ENCODE peak calls at places on chromosomes 1 and 21, in five cellular contexts. S is transverse colon, W is cardiac muscle cell, T is ovary, J is bronchial epithelial cell. X is an unnamed sample. For H3K27me3, the result is how much of the 10 kb centered on the place peaks cover.

GRCh38 chr1:167689569-167689925 is 32.2 kb upstream of the MPZL1 start:
- DNase-seq in S (no peak), W (no peak), J (no peak), T (no peak), X (no peak)

GRCh38 chr1:197782719-197783328 is 7.5 kb upstream of the DENND1B start:
- DNase-seq in S (peak), W (no peak), J (no peak), T (no peak), X (no peak)

GRCh38 chr1:26686795-26687194 is 9.0 kb upstream of the ARID1A start:
- DNase-seq in J (no peak), T (no peak), S (no peak), W (peak), X (no peak)

GRCh38 chr1:8431028-8431427 is 113.1 kb downstream of the SLC45A1 start:
- DNase-seq in S (no peak), T (no peak), J (no peak), W (no peak), X (no peak)

GRCh38 chr21:38785483-38785882 is 20.2 kb upstream of the ETS2 start:
- DNase-seq in J (no peak), W (no peak), S (no peak), T (no peak), X (no peak)

GRCh38 chr1:16215882-16216753 is 3.7 kb upstream of the ARHGEF19 start:
- DNase-seq in T (peak), W (peak), J (peak), S (peak), X (peak)

GRCh38 chr1:203519053-203519770 is 25.3 kb downstream of the OPTC start:
- DNase-seq in S (no peak), J (peak), T (no peak), W (no peak), X (no peak)

GRCh38 chr1:110185181-110185580 is 24.9 kb upstream of the KCNC4 start:
- DNase-seq in S (no peak), T (no peak), J (no peak), W (no peak), X (no peak)

GRCh38 chr1:62397301-62397700 is 39.5 kb upstream of the USP1 start:
- DNase-seq in W (no peak), S (no peak), J (peak), T (no peak), X (no peak)

GRCh38 chr21:39345440-39345839 is 3.4 kb downstream of the HMGN1 start:
- DNase-seq in T (no peak), J (no peak), W (no peak), S (no peak), X (no peak)

GRCh38 chr1:109193653-109194590 is 19.8 kb upstream of the SARS1 start:
- DNase-seq in S (peak), W (peak), J (peak), T (peak), X (peak)

GRCh38 chr1:211705439-211706205 is 30.2 kb upstream of the NEK2 start:
- DNase-seq in S (no peak), W (no peak), J (peak), T (no peak), X (no peak)

GRCh38 chr1:245126530-245126929 is 28.3 kb upstream of the KIF26B start:
- DNase-seq in J (no peak), W (no peak), S (no peak), T (no peak), X (no peak)

GRCh38 chr1:152015766-152016165 is 21.0 kb downstream of the S100A11 start:
- DNase-seq in T (no peak), J (no peak), W (peak), S (no peak), X (no peak)

GRCh38 chr1:89938171-89939055 is 56.5 kb upstream of the ZNF326 start:
- DNase-seq in S (no peak), J (peak), T (no peak), W (peak), X (no peak)

GRCh38 chr1:161309868-161310267 is at the start of gene MPZ:
- DNase-seq in S (no peak), W (no peak), T (no peak), J (no peak), X (no peak)

GRCh38 chr1:33141781-33142180 is 40.1 kb downstream of the TRIM62 start:
- DNase-seq in S (no peak), W (no peak), T (no peak), J (no peak), X (no peak)

GRCh38 chr1:222049176-222049575 is 307.3 kb upstream of the DUSP10 start:
- DNase-seq in J (no peak), W (no peak), T (no peak), S (no peak), X (no peak)

GRCh38 chr1:221487781-221488520 is 253.9 kb downstream of the DUSP10 start:
- DNase-seq in S (no peak), J (peak), W (peak), T (no peak), X (no peak)

GRCh38 chr1:203805689-203806088 is 10.3 kb downstream of the ZBED6 start:
- DNase-seq in T (no peak), J (no peak), W (no peak), S (no peak), X (no peak)

GRCh38 chr1:25905680-25906643 is at the start of gene STMN1:
- DNase-seq in T (peak), W (peak), S (peak), J (peak), X (peak)

GRCh38 chr1:173532237-173532636 is 55.1 kb downstream of the PRDX6 start:
- DNase-seq in S (no peak), T (no peak), W (peak), J (no peak), X (no peak)

GRCh38 chr1:67367370-67368345 is 60.0 kb downstream of the IL12RB2 start:
- DNase-seq in S (peak), T (peak), J (peak), W (peak), X (no peak)

GRCh38 chr1:95604784-95605183 is 370.8 kb downstream of the RWDD3 start:
- DNase-seq in J (no peak), T (no peak), S (no peak), W (no peak), X (no peak)

GRCh38 chr1:241323510-241323909 is 33.5 kb downstream of the RGS7 start:
- DNase-seq in J (peak), T (no peak), S (peak), W (peak), X (no peak)

GRCh38 chr21:27047331-27048314 is 80.7 kb upstream of the ADAMTS5 start:
- DNase-seq in T (no peak), J (peak), S (no peak), W (no peak), X (no peak)

GRCh38 chr21:43304621-43305335 is 122.2 kb downstream of the SIK1 start:
- DNase-seq in J (no peak), W (no peak), S (no peak), T (peak), X (no peak)

GRCh38 chr1:43450251-43451070 is 3.3 kb downstream of the HYI start:
- DNase-seq in S (no peak), J (no peak), T (no peak), W (no peak), X (no peak)

GRCh38 chr1:154866995-154867795 is 2.9 kb downstream of the KCNN3 start:
- DNase-seq in T (no peak), W (peak), S (peak), J (peak), X (no peak)

GRCh38 chr1:4529579-4530445 is 124.6 kb upstream of the AJAP1 start:
- DNase-seq in J (no peak), T (no peak), W (no peak), S (no peak), X (no peak)

GRCh38 chr1:185280589-185280988 is 36.5 kb downstream of the IVNS1ABP start:
- DNase-seq in T (no peak), S (no peak), J (no peak), W (no peak), X (no peak)

GRCh38 chr1:173249349-173249748 is 42.2 kb upstream of the TNFSF4 start:
- DNase-seq in J (peak), T (no peak), W (no peak), S (no peak), X (no peak)

GRCh38 chr1:81733465-81733864 is 67.3 kb upstream of the ADGRL2 start:
- DNase-seq in S (no peak), W (no peak), J (no peak), T (no peak), X (no peak)

GRCh38 chr1:81729239-81729638 is 71.5 kb upstream of the ADGRL2 start:
- DNase-seq in S (no peak), J (no peak), W (no peak), T (no peak), X (no peak)

GRCh38 chr1:81729818-81730217 is 70.9 kb upstream of the ADGRL2 start:
- DNase-seq in W (no peak), J (no peak), T (no peak), S (no peak), X (no peak)

GRCh38 chr1:81731989-81732388 is 68.7 kb upstream of the ADGRL2 start:
- DNase-seq in S (no peak), J (peak), W (peak), T (no peak), X (no peak)

DNA sequence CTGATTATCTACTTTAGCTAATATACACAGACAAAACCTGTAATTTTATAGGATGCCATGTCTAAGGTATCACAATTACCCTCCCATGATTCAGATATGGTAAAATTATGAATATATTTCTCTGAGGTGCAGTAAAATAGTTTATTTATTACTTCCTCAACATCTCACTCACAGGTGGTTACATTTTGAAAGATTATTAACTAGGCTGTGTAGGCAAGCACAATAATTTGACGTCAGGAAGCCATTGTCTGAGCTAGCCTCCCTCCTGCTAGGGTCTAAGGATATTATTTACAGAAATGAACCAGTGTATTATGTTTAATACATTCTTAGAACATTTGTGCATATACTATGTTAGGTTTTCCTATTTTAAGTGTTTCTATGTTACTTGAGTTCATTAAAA is 69.9 kb upstream of the ADGRL2 start:
- DNase-seq in T (no peak), J (no peak), S (no peak), W (no peak), X (no peak)
- TF ChIP-seq CTCF in T (no peak), J (no peak), S (no peak), W (no peak), X (no peak)

GRCh38 chr1:162327791-162328165 is 48.9 kb downstream of the SPATA46 start:
- DNase-seq in W (no peak), T (no peak), J (no peak), S (no peak), X (no peak)
- H3K27me3 ChIP-seq in W (under half), T (under half), J (under half), S (under half), X (under half)

GRCh38 chr1:22749919-22750670 is 39.5 kb downstream of the EPHB2 start:
- DNase-seq in W (peak), T (no peak), J (peak), S (peak), X (no peak)
- H3K4me3 ChIP-seq in W (no peak), T (no peak), J (no peak), S (no peak), X (no peak)

GRCh38 chr1:168966217-168966616 is 140.3 kb upstream of the ATP1B1 start:
- DNase-seq in S (no peak), W (no peak), J (no peak), T (no peak), X (no peak)
- TF ChIP-seq CTCF in S (no peak), W (no peak), J (no peak), T (no peak), X (no peak)

GRCh38 chr1:111784273-111784901 is 28.7 kb downstream of the DDX20 start:
- DNase-seq in J (no peak), T (no peak), S (no peak), W (no peak), X (no peak)
- H3K27me3 ChIP-seq in J (under half), T (under half), S (under half), W (under half), X (under half)

GRCh38 chr1:219405531-219406331 is 207.2 kb downstream of the ZC3H11B start:
- DNase-seq in W (no peak), S (no peak), T (no peak), J (no peak), X (no peak)
- H3K4me3 ChIP-seq in W (no peak), S (no peak), T (no peak), J (no peak), X (no peak)

GRCh38 chr1:63466759-63467158 is 56.3 kb downstream of the ITGB3BP start:
- DNase-seq in J (no peak), T (no peak), S (no peak), W (no peak), X (no peak)
- TF ChIP-seq CTCF in J (no peak), T (no peak), S (peak), W (no peak), X (no peak)

GRCh38 chr1:156413310-156414246 is 44.6 kb downstream of the RHBG start:
- DNase-seq in T (no peak), J (no peak), S (no peak), W (no peak), X (no peak)
- H3K27me3 ChIP-seq in T (under half), J (under half), S (half or more), W (under half), X (under half)

GRCh38 chr1:148317288-148317985 is 165.4 kb upstream of the NBPF11 start:
- DNase-seq in W (peak), T (no peak), J (no peak), S (no peak), X (no peak)
- H3K4me3 ChIP-seq in W (no peak), T (no peak), J (no peak), S (no peak), X (no peak)